ENCODE peak calls at places on chromosomes 1 and 21, in nine cellular contexts. One of them, this sample, is unnamed.

GRCh38 chr1:241181971-241182370 is 175.0 kb downstream of the RGS7 start:
- DNase-seq in cardiac muscle cell: no peak
- DNase-seq in fibroblast of lung: no peak
- DNase-seq in SK-N-SH: no peak
- DNase-seq in tibial nerve: no peak
- DNase-seq in uterus: no peak
- DNase-seq in ovary: no peak
- DNase-seq in vagina: no peak
- DNase-seq in sigmoid colon: no peak
- DNase-seq in this sample: no peak

GRCh38 chr1:211920602-211921226 is 90.2 kb upstream of the LPGAT1 start:
- DNase-seq in cardiac muscle cell: peak; percentile 36
- DNase-seq in fibroblast of lung: peak; percentile 17
- DNase-seq in SK-N-SH: no peak
- DNase-seq in tibial nerve: peak; percentile 36
- DNase-seq in uterus: no peak
- DNase-seq in ovary: no peak
- DNase-seq in vagina: no peak
- DNase-seq in sigmoid colon: no peak
- DNase-seq in this sample: peak; percentile 89

GRCh38 chr1:214549604-214550338 is 1.6 kb downstream of the PTPN14 start:
- DNase-seq in cardiac muscle cell: peak; percentile 41
- DNase-seq in fibroblast of lung: peak; percentile 56
- DNase-seq in SK-N-SH: no peak
- DNase-seq in tibial nerve: no peak
- DNase-seq in uterus: no peak
- DNase-seq in ovary: no peak
- DNase-seq in vagina: no peak
- DNase-seq in sigmoid colon: no peak
- DNase-seq in this sample: no peak

GRCh38 chr1:208432346-208432745 is 188.2 kb upstream of the PLXNA2 start:
- DNase-seq in cardiac muscle cell: no peak
- DNase-seq in fibroblast of lung: no peak
- DNase-seq in SK-N-SH: no peak
- DNase-seq in tibial nerve: no peak
- DNase-seq in uterus: no peak
- DNase-seq in ovary: no peak
- DNase-seq in vagina: no peak
- DNase-seq in sigmoid colon: no peak
- DNase-seq in this sample: no peak

GRCh38 chr1:217469983-217470382 is 160.9 kb downstream of the GPATCH2 start:
- DNase-seq in cardiac muscle cell: no peak
- DNase-seq in fibroblast of lung: no peak
- DNase-seq in SK-N-SH: peak; percentile 7
- DNase-seq in tibial nerve: no peak
- DNase-seq in uterus: no peak
- DNase-seq in ovary: no peak
- DNase-seq in vagina: no peak
- DNase-seq in sigmoid colon: no peak
- DNase-seq in this sample: peak; percentile 8

GRCh38 chr1:39623053-39623452 is 16.4 kb downstream of the HEYL start:
- DNase-seq in cardiac muscle cell: peak; percentile 18
- DNase-seq in fibroblast of lung: no peak
- DNase-seq in SK-N-SH: peak; percentile 45
- DNase-seq in tibial nerve: no peak
- DNase-seq in uterus: no peak
- DNase-seq in ovary: no peak
- DNase-seq in vagina: no peak
- DNase-seq in sigmoid colon: no peak
- DNase-seq in this sample: no peak

GRCh38 chr21:26138615-26139257 is 31.8 kb downstream of the APP start:
- DNase-seq in cardiac muscle cell: no peak
- DNase-seq in fibroblast of lung: no peak
- DNase-seq in SK-N-SH: no peak
- DNase-seq in tibial nerve: no peak
- DNase-seq in uterus: no peak
- DNase-seq in ovary: no peak
- DNase-seq in vagina: no peak
- DNase-seq in sigmoid colon: no peak
- DNase-seq in this sample: no peak

GRCh38 chr1:240000634-240001033 is 91.0 kb upstream of the FMN2 start:
- DNase-seq in cardiac muscle cell: peak; percentile 15
- DNase-seq in fibroblast of lung: peak; percentile 86
- DNase-seq in SK-N-SH: no peak
- DNase-seq in tibial nerve: no peak
- DNase-seq in uterus: no peak
- DNase-seq in ovary: no peak
- DNase-seq in vagina: no peak
- DNase-seq in sigmoid colon: no peak
- DNase-seq in this sample: no peak

GRCh38 chr1:218475275-218475674 is 130.1 kb downstream of the TGFB2 start:
- DNase-seq in cardiac muscle cell: no peak
- DNase-seq in fibroblast of lung: no peak
- DNase-seq in SK-N-SH: no peak
- DNase-seq in tibial nerve: no peak
- DNase-seq in uterus: no peak
- DNase-seq in ovary: no peak
- DNase-seq in vagina: no peak
- DNase-seq in sigmoid colon: no peak
- DNase-seq in this sample: no peak

GRCh38 chr1:29279896-29280779 is 43.8 kb downstream of the PTPRU start:
- DNase-seq in cardiac muscle cell: peak; percentile 49
- DNase-seq in fibroblast of lung: no peak
- DNase-seq in SK-N-SH: no peak
- DNase-seq in tibial nerve: no peak
- DNase-seq in uterus: no peak
- DNase-seq in ovary: no peak
- DNase-seq in vagina: no peak
- DNase-seq in sigmoid colon: no peak
- DNase-seq in this sample: no peak

GRCh38 chr1:81298321-81298720 is 502.4 kb upstream of the ADGRL2 start:
- DNase-seq in cardiac muscle cell: peak; percentile 31
- DNase-seq in fibroblast of lung: no peak
- DNase-seq in SK-N-SH: no peak
- DNase-seq in tibial nerve: no peak
- DNase-seq in uterus: no peak
- DNase-seq in ovary: no peak
- DNase-seq in vagina: no peak
- DNase-seq in sigmoid colon: no peak
- DNase-seq in this sample: no peak

GRCh38 chr1:38628241-38628640 is 231.3 kb downstream of the RRAGC start:
- DNase-seq in cardiac muscle cell: no peak
- DNase-seq in fibroblast of lung: no peak
- DNase-seq in SK-N-SH: no peak
- DNase-seq in tibial nerve: no peak
- DNase-seq in uterus: no peak
- DNase-seq in ovary: no peak
- DNase-seq in vagina: no peak
- DNase-seq in sigmoid colon: no peak
- DNase-seq in this sample: no peak

GRCh38 chr1:45974541-45975269 is 157.7 kb downstream of the PIK3R3 start:
- DNase-seq in cardiac muscle cell: no peak
- DNase-seq in fibroblast of lung: no peak
- DNase-seq in SK-N-SH: no peak
- DNase-seq in tibial nerve: no peak
- DNase-seq in uterus: no peak
- DNase-seq in ovary: no peak
- DNase-seq in vagina: no peak
- DNase-seq in sigmoid colon: no peak
- DNase-seq in this sample: peak; percentile 77

GRCh38 chr1:45976623-45977022 is 155.8 kb downstream of the PIK3R3 start:
- DNase-seq in cardiac muscle cell: no peak
- DNase-seq in fibroblast of lung: no peak
- DNase-seq in SK-N-SH: no peak
- DNase-seq in tibial nerve: no peak
- DNase-seq in uterus: no peak
- DNase-seq in ovary: no peak
- DNase-seq in vagina: no peak
- DNase-seq in sigmoid colon: no peak
- DNase-seq in this sample: no peak

GRCh38 chr1:45979778-45980176 is 152.7 kb downstream of the PIK3R3 start:
- DNase-seq in cardiac muscle cell: no peak
- DNase-seq in fibroblast of lung: no peak
- DNase-seq in SK-N-SH: no peak
- DNase-seq in tibial nerve: no peak
- DNase-seq in uterus: no peak
- DNase-seq in ovary: no peak
- DNase-seq in vagina: no peak
- DNase-seq in sigmoid colon: no peak
- DNase-seq in this sample: peak; percentile 66

GRCh38 chr1:45982359-45982758 is 150.1 kb downstream of the PIK3R3 start:
- DNase-seq in cardiac muscle cell: no peak
- DNase-seq in fibroblast of lung: no peak
- DNase-seq in SK-N-SH: no peak
- DNase-seq in tibial nerve: no peak
- DNase-seq in uterus: no peak
- DNase-seq in ovary: no peak
- DNase-seq in vagina: no peak
- DNase-seq in sigmoid colon: no peak
- DNase-seq in this sample: peak; percentile 48

DNA sequence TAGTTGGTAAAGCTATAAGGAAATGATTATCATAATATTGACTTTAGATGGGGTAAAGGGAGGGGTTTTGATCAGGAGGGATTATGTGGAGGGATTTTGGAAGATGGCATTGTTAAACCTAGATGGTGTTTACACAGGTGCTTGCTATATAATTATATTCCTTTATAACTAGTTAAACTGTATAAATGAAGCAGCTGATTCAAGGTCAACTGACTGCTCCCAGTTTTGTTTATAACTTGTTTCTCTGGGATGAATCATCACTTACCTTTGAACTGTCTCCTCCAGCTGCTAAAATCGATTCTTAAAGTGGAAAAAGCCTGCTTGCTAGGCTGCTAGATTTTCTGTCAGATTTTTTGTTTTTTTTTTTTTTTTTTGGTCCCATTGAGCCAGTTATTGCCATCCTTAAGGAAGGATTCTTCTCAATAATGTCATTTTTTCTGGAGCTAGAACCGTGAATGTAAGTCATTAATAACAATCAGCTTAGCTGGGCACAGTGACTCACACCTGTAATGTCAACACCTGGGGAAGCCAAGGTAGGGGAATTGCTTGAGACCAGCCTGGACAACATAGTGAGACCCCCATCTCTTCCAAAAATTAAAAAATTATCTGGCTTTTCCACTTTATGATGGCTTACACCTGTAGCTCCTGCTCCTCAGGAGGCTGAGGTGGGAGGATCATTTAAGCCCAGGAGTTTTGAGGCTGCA is 153.2 kb downstream of the PIK3R3 start:
- DNase-seq in cardiac muscle cell: no peak
- DNase-seq in fibroblast of lung: peak; percentile 50
- DNase-seq in SK-N-SH: no peak
- DNase-seq in tibial nerve: no peak
- DNase-seq in uterus: no peak
- DNase-seq in ovary: no peak
- DNase-seq in vagina: no peak
- DNase-seq in sigmoid colon: no peak
- DNase-seq in this sample: peak; percentile 95
- H3K27ac ChIP-seq in cardiac muscle cell: no peak overlapping the region
- H3K27ac ChIP-seq in fibroblast of lung: no peak overlapping the region
- H3K27ac ChIP-seq in SK-N-SH: no peak overlapping the region
- H3K27ac ChIP-seq in tibial nerve: no peak overlapping the region
- H3K27ac ChIP-seq in uterus: no peak overlapping the region
- H3K27ac ChIP-seq in ovary: no peak overlapping the region
- H3K27ac ChIP-seq in vagina: no peak overlapping the region
- H3K27ac ChIP-seq in sigmoid colon: peak overlapping the region; percentile 1
- H3K27ac ChIP-seq in this sample: peak overlapping the region; percentile 78

DNA sequence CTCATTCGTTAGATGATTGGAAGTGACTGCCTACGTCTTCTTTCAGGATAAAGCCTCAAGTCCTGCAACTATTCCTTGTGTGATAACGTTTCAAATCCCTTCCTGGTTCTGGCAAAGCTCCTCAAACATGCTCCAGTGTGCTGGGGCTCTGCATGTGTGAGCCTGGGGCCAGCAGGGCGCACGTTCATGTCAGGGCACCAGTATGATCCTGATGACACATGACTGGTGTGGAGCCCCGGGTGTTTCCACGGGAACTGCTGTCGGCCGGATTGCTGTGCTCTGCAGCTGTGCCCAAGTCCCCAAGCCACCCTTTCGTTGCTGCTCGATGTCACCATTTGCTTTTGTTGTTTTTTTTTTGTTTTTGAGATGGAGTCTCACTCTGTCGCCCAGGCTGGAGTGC is 21.3 kb downstream of the KRTAP10-1 start:
- DNase-seq in cardiac muscle cell: no peak
- DNase-seq in fibroblast of lung: no peak
- DNase-seq in SK-N-SH: no peak
- DNase-seq in tibial nerve: no peak
- DNase-seq in uterus: no peak
- DNase-seq in ovary: no peak
- DNase-seq in vagina: no peak
- DNase-seq in sigmoid colon: no peak
- DNase-seq in this sample: no peak
- H3K9me3 ChIP-seq in cardiac muscle cell: no peaks in the 10 kb centered on the region
- H3K9me3 ChIP-seq in fibroblast of lung: no peaks in the 10 kb centered on the region
- H3K9me3 ChIP-seq in SK-N-SH: no peaks in the 10 kb centered on the region
- H3K9me3 ChIP-seq in tibial nerve: no peaks in the 10 kb centered on the region
- H3K9me3 ChIP-seq in uterus: no peaks in the 10 kb centered on the region
- H3K9me3 ChIP-seq in ovary: no peaks in the 10 kb centered on the region
- H3K9me3 ChIP-seq in vagina: no peaks in the 10 kb centered on the region
- H3K9me3 ChIP-seq in sigmoid colon: no peaks in the 10 kb centered on the region
- H3K9me3 ChIP-seq in this sample: no peaks in the 10 kb centered on the region

GRCh38 chr1:6419803-6420593 is at the start of gene HES2:
- DNase-seq in cardiac muscle cell: no peak
- DNase-seq in fibroblast of lung: no peak
- DNase-seq in SK-N-SH: peak; percentile 61
- DNase-seq in tibial nerve: no peak
- DNase-seq in uterus: no peak
- DNase-seq in ovary: no peak
- DNase-seq in vagina: no peak
- DNase-seq in sigmoid colon: no peak
- DNase-seq in this sample: peak; percentile 73
- H3K4me1 ChIP-seq in cardiac muscle cell: peaks cover 2% of the 10 kb centered on the region
- H3K4me1 ChIP-seq in fibroblast of lung: no peaks in the 10 kb centered on the region
- H3K4me1 ChIP-seq in SK-N-SH: peaks cover 6% of the 10 kb centered on the region
- H3K4me1 ChIP-seq in tibial nerve: peaks cover 46% of the 10 kb centered on the region
- H3K4me1 ChIP-seq in uterus: peaks cover 33% of the 10 kb centered on the region
- H3K4me1 ChIP-seq in ovary: no peaks in the 10 kb centered on the region
- H3K4me1 ChIP-seq in vagina: peaks cover 46% of the 10 kb centered on the region
- H3K4me1 ChIP-seq in sigmoid colon: peaks cover 47% of the 10 kb centered on the region
- H3K4me1 ChIP-seq in this sample: peaks cover 5% of the 10 kb centered on the region

DNA sequence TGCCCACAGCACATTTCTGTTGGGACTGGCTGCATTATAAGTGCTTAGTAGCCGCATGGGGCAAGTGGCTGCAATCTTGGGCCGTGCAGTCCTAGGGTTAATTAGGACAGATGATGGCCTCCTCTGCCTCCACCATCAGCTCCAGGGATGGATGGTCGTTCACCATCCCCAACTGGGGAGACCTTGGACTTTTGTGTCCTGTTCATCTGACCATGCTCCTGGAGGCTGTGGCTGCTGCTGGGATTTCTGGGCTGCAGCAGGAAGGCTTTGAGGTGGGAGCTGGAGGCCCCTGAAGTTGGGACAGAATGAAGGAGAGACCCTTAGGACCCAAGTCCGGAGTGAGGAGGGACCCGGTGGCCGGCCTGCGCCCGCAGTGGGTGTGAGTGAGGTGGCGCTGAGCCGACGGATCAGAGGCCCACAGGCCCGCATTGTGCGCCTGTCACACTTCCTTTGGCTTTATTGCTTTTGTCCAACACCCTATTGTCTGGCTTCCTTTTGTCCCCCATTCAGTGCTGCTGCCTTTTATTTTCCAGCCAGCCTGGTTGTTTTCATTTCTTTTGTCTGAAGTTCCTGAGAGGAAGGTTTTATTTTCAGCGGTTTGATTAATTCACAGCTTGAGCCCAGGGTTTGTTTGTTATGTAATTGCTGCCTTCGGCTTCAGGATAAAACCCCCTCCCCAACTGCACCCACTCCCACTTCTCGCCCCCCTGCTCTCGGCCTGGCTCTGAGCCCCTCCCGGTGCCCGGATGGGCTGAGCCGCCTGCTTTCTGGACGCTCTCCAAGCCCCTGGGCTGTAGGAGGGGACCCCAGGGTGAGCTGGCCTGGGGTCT is 35.6 kb downstream of the SOX13 start:
- DNase-seq in cardiac muscle cell: no peak
- DNase-seq in fibroblast of lung: no peak
- DNase-seq in SK-N-SH: no peak
- DNase-seq in tibial nerve: no peak
- DNase-seq in uterus: no peak
- DNase-seq in ovary: no peak
- DNase-seq in vagina: no peak
- DNase-seq in sigmoid colon: no peak
- DNase-seq in this sample: no peak
- H3K27ac ChIP-seq in cardiac muscle cell: no peak overlapping the region
- H3K27ac ChIP-seq in fibroblast of lung: no peak overlapping the region
- H3K27ac ChIP-seq in SK-N-SH: no peak overlapping the region
- H3K27ac ChIP-seq in tibial nerve: peak overlapping the region; percentile 69
- H3K27ac ChIP-seq in uterus: peak overlapping the region; percentile 38
- H3K27ac ChIP-seq in ovary: no peak overlapping the region
- H3K27ac ChIP-seq in vagina: no peak overlapping the region
- H3K27ac ChIP-seq in sigmoid colon: no peak overlapping the region
- H3K27ac ChIP-seq in this sample: peak overlapping the region; percentile 12